ENCODE peak calls at places on chromosomes 3 and 15, in seven cellular contexts. One of them, this sample, is unnamed.

GRCh38 chr3:88362428-88362827 is 212.7 kb downstream of the C3orf38 start:
- DNase-seq in NB4: no peak
- DNase-seq in psoas muscle: no peak
- DNase-seq in GM06990: no peak
- DNase-seq in OCI-LY7: no peak
- DNase-seq in heart left ventricle: no peak
- DNase-seq in BJ: no peak
- DNase-seq in this sample: no peak

GRCh38 chr15:75059607-75060006 is 36.2 kb downstream of the PPCDC start:
- DNase-seq in GM06990: no peak
- DNase-seq in heart left ventricle: no peak
- DNase-seq in OCI-LY7: no peak
- DNase-seq in NB4: no peak
- DNase-seq in psoas muscle: no peak
- DNase-seq in BJ: no peak
- DNase-seq in this sample: no peak

GRCh38 chr3:104805042-104805441 is 561.7 kb upstream of the ALCAM start:
- DNase-seq in heart left ventricle: no peak
- DNase-seq in BJ: no peak
- DNase-seq in OCI-LY7: no peak
- DNase-seq in GM06990: no peak
- DNase-seq in psoas muscle: no peak
- DNase-seq in NB4: no peak
- DNase-seq in this sample: no peak

GRCh38 chr3:196997311-196997710 is 28.7 kb upstream of the PIGZ start:
- DNase-seq in heart left ventricle: no peak
- DNase-seq in BJ: no peak
- DNase-seq in psoas muscle: no peak
- DNase-seq in GM06990: no peak
- DNase-seq in OCI-LY7: no peak
- DNase-seq in NB4: no peak
- DNase-seq in this sample: no peak

GRCh38 chr3:133444071-133444774 is 44.4 kb downstream of the BFSP2 start:
- DNase-seq in NB4: no peak
- DNase-seq in psoas muscle: no peak
- DNase-seq in BJ: no peak
- DNase-seq in heart left ventricle: no peak
- DNase-seq in OCI-LY7: peak
- DNase-seq in GM06990: no peak
- DNase-seq in this sample: peak

GRCh38 chr3:120492103-120492502 is 41.3 kb upstream of the FSTL1 start:
- DNase-seq in OCI-LY7: no peak
- DNase-seq in heart left ventricle: no peak
- DNase-seq in psoas muscle: no peak
- DNase-seq in BJ: no peak
- DNase-seq in GM06990: no peak
- DNase-seq in NB4: no peak
- DNase-seq in this sample: no peak

GRCh38 chr15:97981758-97982157 is 21.3 kb downstream of the ARRDC4 start:
- DNase-seq in heart left ventricle: no peak
- DNase-seq in psoas muscle: no peak
- DNase-seq in NB4: no peak
- DNase-seq in BJ: no peak
- DNase-seq in OCI-LY7: no peak
- DNase-seq in GM06990: no peak
- DNase-seq in this sample: no peak

GRCh38 chr15:32867313-32867626 is 149.5 kb downstream of the GREM1 start:
- DNase-seq in GM06990: no peak
- DNase-seq in heart left ventricle: no peak
- DNase-seq in NB4: peak
- DNase-seq in BJ: no peak
- DNase-seq in psoas muscle: no peak
- DNase-seq in OCI-LY7: no peak
- DNase-seq in this sample: peak

GRCh38 chr3:152309535-152310317 is 41.0 kb downstream of the MBNL1 start:
- DNase-seq in BJ: no peak
- DNase-seq in NB4: peak
- DNase-seq in OCI-LY7: no peak
- DNase-seq in psoas muscle: no peak
- DNase-seq in GM06990: no peak
- DNase-seq in heart left ventricle: no peak
- DNase-seq in this sample: peak

GRCh38 chr15:39756806-39757522 is 25.7 kb downstream of the FSIP1 start:
- DNase-seq in NB4: peak
- DNase-seq in psoas muscle: no peak
- DNase-seq in OCI-LY7: peak
- DNase-seq in GM06990: peak
- DNase-seq in heart left ventricle: no peak
- DNase-seq in BJ: no peak
- DNase-seq in this sample: peak

GRCh38 chr3:87359025-87359424 is 82.6 kb upstream of the POU1F1 start:
- DNase-seq in heart left ventricle: no peak
- DNase-seq in GM06990: no peak
- DNase-seq in NB4: no peak
- DNase-seq in OCI-LY7: no peak
- DNase-seq in BJ: no peak
- DNase-seq in psoas muscle: no peak
- DNase-seq in this sample: no peak

GRCh38 chr15:99999282-100000070 is 266.2 kb upstream of the LYSMD4 start:
- DNase-seq in BJ: no peak
- DNase-seq in GM06990: no peak
- DNase-seq in NB4: no peak
- DNase-seq in psoas muscle: no peak
- DNase-seq in OCI-LY7: no peak
- DNase-seq in heart left ventricle: no peak
- DNase-seq in this sample: no peak

GRCh38 chr3:64977308-64978100 is 289.7 kb upstream of the ADAMTS9 start:
- DNase-seq in BJ: peak
- DNase-seq in psoas muscle: no peak
- DNase-seq in heart left ventricle: no peak
- DNase-seq in GM06990: no peak
- DNase-seq in OCI-LY7: no peak
- DNase-seq in NB4: no peak
- DNase-seq in this sample: peak

GRCh38 chr3:169558371-169558770 is 105.1 kb downstream of the MECOM start:
- DNase-seq in heart left ventricle: no peak
- DNase-seq in BJ: no peak
- DNase-seq in GM06990: no peak
- DNase-seq in psoas muscle: no peak
- DNase-seq in OCI-LY7: no peak
- DNase-seq in NB4: no peak
- DNase-seq in this sample: no peak

GRCh38 chr15:100033140-100033857 is 300.1 kb upstream of the LYSMD4 start:
- DNase-seq in heart left ventricle: no peak
- DNase-seq in NB4: no peak
- DNase-seq in OCI-LY7: no peak
- DNase-seq in GM06990: no peak
- DNase-seq in BJ: peak
- DNase-seq in psoas muscle: no peak
- DNase-seq in this sample: peak

GRCh38 chr3:170716172-170716800 is 130.4 kb upstream of the SLC7A14 start:
- DNase-seq in heart left ventricle: no peak
- DNase-seq in psoas muscle: no peak
- DNase-seq in OCI-LY7: no peak
- DNase-seq in GM06990: no peak
- DNase-seq in NB4: no peak
- DNase-seq in BJ: no peak
- DNase-seq in this sample: no peak

GRCh38 chr3:53547327-53547726 is 52.9 kb downstream of the CACNA1D start:
- DNase-seq in psoas muscle: no peak
- DNase-seq in heart left ventricle: no peak
- DNase-seq in BJ: no peak
- DNase-seq in GM06990: no peak
- DNase-seq in NB4: no peak
- DNase-seq in OCI-LY7: no peak
- DNase-seq in this sample: no peak

GRCh38 chr15:55681631-55682030 is 61.3 kb downstream of the PRTG start:
- DNase-seq in OCI-LY7: no peak
- DNase-seq in BJ: no peak
- DNase-seq in heart left ventricle: no peak
- DNase-seq in psoas muscle: no peak
- DNase-seq in GM06990: peak
- DNase-seq in NB4: no peak
- DNase-seq in this sample: no peak

GRCh38 chr15:23518104-23518503 is 47.4 kb upstream of the MKRN3 start:
- DNase-seq in heart left ventricle: no peak
- DNase-seq in NB4: no peak
- DNase-seq in BJ: no peak
- DNase-seq in psoas muscle: no peak
- DNase-seq in OCI-LY7: no peak
- DNase-seq in GM06990: no peak
- DNase-seq in this sample: no peak

GRCh38 chr3:47082519-47082918 is 81.4 kb downstream of the SETD2 start:
- DNase-seq in heart left ventricle: no peak
- DNase-seq in psoas muscle: no peak
- DNase-seq in NB4: peak
- DNase-seq in OCI-LY7: no peak
- DNase-seq in GM06990: peak
- DNase-seq in BJ: peak
- DNase-seq in this sample: peak

GRCh38 chr3:17176757-17177156 is 292.0 kb downstream of the PLCL2 start:
- DNase-seq in NB4: no peak
- DNase-seq in OCI-LY7: no peak
- DNase-seq in GM06990: no peak
- DNase-seq in BJ: no peak
- DNase-seq in psoas muscle: no peak
- DNase-seq in heart left ventricle: no peak
- DNase-seq in this sample: no peak

GRCh38 chr15:53658827-53659226 is 100.6 kb downstream of the WDR72 start:
- DNase-seq in OCI-LY7: no peak
- DNase-seq in psoas muscle: no peak
- DNase-seq in NB4: no peak
- DNase-seq in GM06990: no peak
- DNase-seq in BJ: no peak
- DNase-seq in heart left ventricle: no peak
- DNase-seq in this sample: no peak

GRCh38 chr3:115836944-115837343 is 213.6 kb downstream of the GAP43 start:
- DNase-seq in BJ: no peak
- DNase-seq in NB4: peak
- DNase-seq in psoas muscle: no peak
- DNase-seq in heart left ventricle: no peak
- DNase-seq in OCI-LY7: peak
- DNase-seq in GM06990: no peak
- DNase-seq in this sample: peak

GRCh38 chr3:120450914-120451669 is at the start of gene FSTL1:
- DNase-seq in psoas muscle: peak
- DNase-seq in heart left ventricle: peak
- DNase-seq in OCI-LY7: no peak
- DNase-seq in GM06990: no peak
- DNase-seq in BJ: no peak
- DNase-seq in NB4: no peak
- DNase-seq in this sample: no peak

GRCh38 chr3:185701891-185702563 is 115.9 kb downstream of the SENP2 start:
- DNase-seq in BJ: no peak
- DNase-seq in heart left ventricle: no peak
- DNase-seq in GM06990: no peak
- DNase-seq in NB4: no peak
- DNase-seq in OCI-LY7: no peak
- DNase-seq in psoas muscle: no peak
- DNase-seq in this sample: no peak

GRCh38 chr3:182139627-182140357 is 428.1 kb downstream of the SOX2 start:
- DNase-seq in OCI-LY7: no peak
- DNase-seq in heart left ventricle: no peak
- DNase-seq in BJ: no peak
- DNase-seq in GM06990: no peak
- DNase-seq in psoas muscle: no peak
- DNase-seq in NB4: no peak
- DNase-seq in this sample: no peak

GRCh38 chr15:49823987-49824538 is 203.2 kb downstream of the DTWD1 start:
- DNase-seq in GM06990: no peak
- DNase-seq in NB4: no peak
- DNase-seq in psoas muscle: no peak
- DNase-seq in BJ: no peak
- DNase-seq in heart left ventricle: no peak
- DNase-seq in OCI-LY7: no peak
- DNase-seq in this sample: no peak

GRCh38 chr15:90523373-90523772 is 6.3 kb upstream of the CRTC3 start:
- DNase-seq in psoas muscle: no peak
- DNase-seq in OCI-LY7: no peak
- DNase-seq in NB4: no peak
- DNase-seq in BJ: no peak
- DNase-seq in heart left ventricle: no peak
- DNase-seq in GM06990: no peak
- DNase-seq in this sample: no peak
- H3K4me3 ChIP-seq in psoas muscle: no peak
- H3K4me3 ChIP-seq in OCI-LY7: no peak
- H3K4me3 ChIP-seq in NB4: no peak
- H3K4me3 ChIP-seq in BJ: no peak
- H3K4me3 ChIP-seq in heart left ventricle: no peak
- H3K4me3 ChIP-seq in GM06990: no peak
- H3K4me3 ChIP-seq in this sample: no peak

GRCh38 chr3:100740207-100740606 is 30.9 kb downstream of the TFG start:
- DNase-seq in OCI-LY7: no peak
- DNase-seq in psoas muscle: no peak
- DNase-seq in heart left ventricle: no peak
- DNase-seq in BJ: no peak
- DNase-seq in NB4: no peak
- DNase-seq in GM06990: no peak
- DNase-seq in this sample: no peak

GRCh38 chr3:100732435-100732834 is 23.1 kb downstream of the TFG start:
- DNase-seq in OCI-LY7: no peak
- DNase-seq in heart left ventricle: no peak
- DNase-seq in NB4: no peak
- DNase-seq in GM06990: no peak
- DNase-seq in BJ: no peak
- DNase-seq in psoas muscle: no peak
- DNase-seq in this sample: no peak

GRCh38 chr3:100737334-100737733 is 28.0 kb downstream of the TFG start:
- DNase-seq in OCI-LY7: peak
- DNase-seq in NB4: peak
- DNase-seq in psoas muscle: no peak
- DNase-seq in BJ: no peak
- DNase-seq in heart left ventricle: no peak
- DNase-seq in GM06990: no peak
- DNase-seq in this sample: peak
- TF ChIP-seq CTCF in OCI-LY7: peak
- TF ChIP-seq CTCF in NB4: peak
- TF ChIP-seq CTCF in psoas muscle: peak
- TF ChIP-seq CTCF in BJ: peak
- TF ChIP-seq CTCF in heart left ventricle: peak
- TF ChIP-seq CTCF in GM06990: peak
- TF ChIP-seq CTCF in this sample: peak

DNA sequence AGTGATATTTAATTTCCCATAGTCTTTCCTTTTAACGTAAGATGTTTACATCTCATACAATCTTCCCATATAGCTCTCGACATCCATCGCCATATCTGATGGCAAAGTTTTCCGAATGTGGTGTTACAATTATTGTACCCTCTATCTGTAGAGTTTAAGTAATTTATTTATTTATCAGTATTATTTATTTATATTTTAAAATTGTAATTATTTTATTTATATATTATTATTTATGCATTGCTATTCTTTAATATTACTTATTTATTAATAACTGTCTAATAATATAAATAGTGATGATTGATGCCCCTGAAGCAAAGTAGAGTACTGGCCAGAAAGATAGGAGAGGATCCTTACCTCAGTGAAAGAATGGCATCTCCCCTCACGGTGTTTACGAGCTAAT is 812.9 kb downstream of the VGLL3 start:
- DNase-seq in OCI-LY7: no peak
- DNase-seq in NB4: no peak
- DNase-seq in heart left ventricle: no peak
- DNase-seq in psoas muscle: no peak
- DNase-seq in BJ: no peak
- DNase-seq in GM06990: no peak
- DNase-seq in this sample: no peak
- H3K4me3 ChIP-seq in OCI-LY7: no peak
- H3K4me3 ChIP-seq in NB4: no peak
- H3K4me3 ChIP-seq in heart left ventricle: no peak
- H3K4me3 ChIP-seq in psoas muscle: no peak
- H3K4me3 ChIP-seq in BJ: no peak
- H3K4me3 ChIP-seq in GM06990: no peak
- H3K4me3 ChIP-seq in this sample: no peak

GRCh38 chr3:177553586-177553985 is 356.3 kb upstream of the TBL1XR1 start:
- DNase-seq in NB4: no peak
- DNase-seq in BJ: no peak
- DNase-seq in heart left ventricle: no peak
- DNase-seq in psoas muscle: no peak
- DNase-seq in GM06990: no peak
- DNase-seq in OCI-LY7: no peak
- DNase-seq in this sample: no peak
- TF ChIP-seq CTCF in NB4: no peak
- TF ChIP-seq CTCF in BJ: no peak
- TF ChIP-seq CTCF in heart left ventricle: no peak
- TF ChIP-seq CTCF in psoas muscle: no peak
- TF ChIP-seq CTCF in GM06990: no peak
- TF ChIP-seq CTCF in OCI-LY7: no peak
- TF ChIP-seq CTCF in this sample: no peak

This sample was measured in epithelial cell of esophagus.